ENCODE peak calls at places on chromosomes 5 and 9, in seven cellular contexts. P is AG08395; A is NCI-H774; K is NCI-H345; V is NCI-H187 treated with DMSO at 0.1 percent for 48 hours; Y is effector CD8-positive, alpha-beta T cell; Q is HEK293T. H is an unnamed sample.

GRCh38 chr9:82021198-82021597 is 32.6 kb downstream of the SPATA31D1 start:
- DNase-seq in Y (no peak), A (no peak), K (no peak), P (peak), Q (no peak), V (no peak), H (no peak)

GRCh38 chr9:137293482-137294090 is 8.5 kb downstream of the NRARP start:
- DNase-seq in K (no peak), Y (no peak), P (no peak), V (no peak), A (no peak), Q (no peak), H (no peak)

GRCh38 chr9:90086076-90086475 is 481.3 kb downstream of the GADD45G start:
- DNase-seq in Y (no peak), Q (no peak), V (no peak), A (peak), K (no peak), P (no peak), H (no peak)

GRCh38 chr5:37840036-37840909 is at the start of gene GDNF:
- DNase-seq in Q (peak), K (no peak), P (peak), A (no peak), Y (no peak), V (no peak), H (peak)

GRCh38 chr5:148810821-148811220 is 15.6 kb upstream of the ADRB2 start:
- DNase-seq in Q (no peak), P (no peak), Y (no peak), K (no peak), A (no peak), V (no peak), H (no peak)

GRCh38 chr5:124839371-124839998 is 93.0 kb upstream of the ZNF608 start:
- DNase-seq in Y (no peak), Q (no peak), K (no peak), P (no peak), V (no peak), A (no peak), H (no peak)

GRCh38 chr9:87622936-87623335 is 103.0 kb upstream of the CTSL start:
- DNase-seq in K (no peak), V (no peak), Y (no peak), Q (no peak), A (no peak), P (no peak), H (no peak)

GRCh38 chr5:174945853-174946252 is 221.5 kb downstream of the MSX2 start:
- DNase-seq in V (no peak), P (no peak), Q (no peak), K (peak), Y (no peak), A (no peak), H (no peak)

GRCh38 chr9:89109666-89110065 is 69.0 kb downstream of the SHC3 start:
- DNase-seq in V (no peak), P (no peak), Q (no peak), K (no peak), A (no peak), Y (no peak), H (no peak)

GRCh38 chr9:113675475-113675941 is 200.6 kb upstream of the ZNF618 start:
- DNase-seq in A (no peak), Q (no peak), Y (no peak), P (peak), V (no peak), K (no peak), H (no peak)